ENCODE peak calls at places on chromosome 21, in five cellular contexts. P is NCI-H1105; V is activated T-cell treated with anti-CD3 and anti-CD28 coated beads, Interleukin-2, amount 50 U/mL, for 72 hours; B is activated CD4-positive, alpha-beta T cell treated with anti-CD3 and anti-CD28 coated beads for 48 hours; I is kidney tubule cell. S is an unnamed sample.

GRCh38 chr21:17925900-17926299 is 106.7 kb upstream of the C21orf91 start:
- DNase-seq in P (peak), V (no peak), B (no peak), I (peak), S (no peak)

GRCh38 chr21:32956257-32956656 is 69.5 kb upstream of the OLIG2 start:
- DNase-seq in P (no peak), V (no peak), B (no peak), I (no peak), S (no peak)

GRCh38 chr21:31606081-31606874 is 53.2 kb upstream of the SOD1 start:
- DNase-seq in P (no peak), V (no peak), B (no peak), I (peak), S (no peak)

GRCh38 chr21:41868062-41868710 is 11.0 kb downstream of the PRDM15 start:
- DNase-seq in P (no peak), V (no peak), B (no peak), I (no peak), S (peak)

GRCh38 chr21:26939532-26940181 is 27.2 kb downstream of the ADAMTS5 start:
- DNase-seq in P (no peak), V (no peak), B (no peak), I (peak), S (no peak)

GRCh38 chr21:15192243-15192642 is 127.4 kb upstream of the NRIP1 start:
- DNase-seq in P (no peak), V (no peak), B (no peak), I (peak), S (no peak)

GRCh38 chr21:44299458-44300261 is at the start of gene PFKL:
- DNase-seq in P (peak), V (peak), B (peak), I (peak), S (peak)

GRCh38 chr21:42010507-42011493 is 640 bp upstream of the ZBTB21 start:
- DNase-seq in P (peak), V (peak), B (peak), I (peak), S (peak)

GRCh38 chr21:33330726-33331125 is 6.0 kb downstream of the IFNAR1 start:
- DNase-seq in P (no peak), V (no peak), B (no peak), I (no peak), S (no peak)

GRCh38 chr21:29499734-29500343 is 201.1 kb downstream of the BACH1 start:
- DNase-seq in P (peak), V (no peak), B (peak), I (peak), S (no peak)

GRCh38 chr21:16841917-16842316 is 670.9 kb upstream of the CXADR start:
- DNase-seq in P (no peak), V (no peak), B (no peak), I (no peak), S (no peak)

GRCh38 chr21:34651642-34652041 is 17.2 kb upstream of the CLIC6 start:
- DNase-seq in P (no peak), V (no peak), B (no peak), I (no peak), S (no peak)

GRCh38 chr21:45016491-45017375 is 57.6 kb upstream of the ADARB1 start:
- DNase-seq in P (no peak), V (no peak), B (no peak), I (no peak), S (no peak)

GRCh38 chr21:36120304-36120902 is 14.5 kb upstream of the CBR3 start:
- DNase-seq in P (no peak), V (no peak), B (no peak), I (no peak), S (no peak)

GRCh38 chr21:20649231-20649630 is 349.0 kb upstream of the NCAM2 start:
- DNase-seq in P (no peak), V (no peak), B (no peak), I (no peak), S (no peak)

GRCh38 chr21:28633803-28634572 is 358.7 kb downstream of the LTN1 start:
- DNase-seq in P (no peak), V (peak), B (peak), I (peak), S (no peak)

GRCh38 chr21:36104306-36105300 is 30.3 kb upstream of the CBR3 start:
- DNase-seq in P (no peak), V (peak), B (peak), I (peak), S (no peak)

GRCh38 chr21:26836546-26836945 is 8.7 kb downstream of the ADAMTS1 start:
- DNase-seq in P (no peak), V (no peak), B (no peak), I (peak), S (no peak)